ENCODE peak calls at places on chromosomes 2 and 18, in seven cellular contexts. One of them, this sample, is unnamed.

GRCh38 chr2:203681978-203682377 is 24.5 kb upstream of the CD28 start:
- DNase-seq in H1: no peak
- DNase-seq in H9: no peak
- DNase-seq in trophoblast cell: no peak
- DNase-seq in IMR-90: no peak
- DNase-seq in mesenchymal stem cell: no peak
- DNase-seq in mesendoderm: no peak
- DNase-seq in this sample: no peak

GRCh38 chr2:84301717-84302116 is 157.4 kb downstream of the SUCLG1 start:
- DNase-seq in IMR-90: no peak
- DNase-seq in trophoblast cell: no peak
- DNase-seq in H1: no peak
- DNase-seq in mesendoderm: peak
- DNase-seq in H9: no peak
- DNase-seq in mesenchymal stem cell: no peak
- DNase-seq in this sample: no peak

GRCh38 chr2:68487773-68488355 is 20.5 kb downstream of the APLF start:
- DNase-seq in H9: no peak
- DNase-seq in IMR-90: peak
- DNase-seq in H1: no peak
- DNase-seq in mesenchymal stem cell: peak
- DNase-seq in trophoblast cell: peak
- DNase-seq in mesendoderm: no peak
- DNase-seq in this sample: no peak

GRCh38 chr2:54966837-54967236 is 83.4 kb downstream of the RTN4 start:
- DNase-seq in H1: no peak
- DNase-seq in mesenchymal stem cell: no peak
- DNase-seq in IMR-90: no peak
- DNase-seq in trophoblast cell: no peak
- DNase-seq in H9: no peak
- DNase-seq in mesendoderm: no peak
- DNase-seq in this sample: no peak

GRCh38 chr2:11813951-11814350 is 67.5 kb downstream of the LPIN1 start:
- DNase-seq in H9: no peak
- DNase-seq in IMR-90: no peak
- DNase-seq in mesenchymal stem cell: no peak
- DNase-seq in H1: no peak
- DNase-seq in trophoblast cell: no peak
- DNase-seq in mesendoderm: no peak
- DNase-seq in this sample: no peak

GRCh38 chr2:109563980-109564550 is 49.7 kb downstream of the SEPTIN10 start:
- DNase-seq in IMR-90: no peak
- DNase-seq in trophoblast cell: no peak
- DNase-seq in H9: no peak
- DNase-seq in H1: no peak
- DNase-seq in mesenchymal stem cell: no peak
- DNase-seq in mesendoderm: no peak
- DNase-seq in this sample: no peak

GRCh38 chr2:160087854-160088745 is 25.7 kb upstream of the PLA2R1 start:
- DNase-seq in IMR-90: peak
- DNase-seq in mesendoderm: peak
- DNase-seq in H9: no peak
- DNase-seq in mesenchymal stem cell: peak
- DNase-seq in H1: peak
- DNase-seq in trophoblast cell: peak
- DNase-seq in this sample: no peak

GRCh38 chr2:31170071-31170698 is 31.9 kb upstream of the GALNT14 start:
- DNase-seq in IMR-90: peak
- DNase-seq in H1: peak
- DNase-seq in mesendoderm: peak
- DNase-seq in trophoblast cell: peak
- DNase-seq in mesenchymal stem cell: peak
- DNase-seq in H9: peak
- DNase-seq in this sample: peak

GRCh38 chr18:77478619-77479018 is 229.0 kb downstream of the GALR1 start:
- DNase-seq in mesendoderm: peak
- DNase-seq in H9: no peak
- DNase-seq in trophoblast cell: peak
- DNase-seq in mesenchymal stem cell: no peak
- DNase-seq in IMR-90: no peak
- DNase-seq in H1: no peak
- DNase-seq in this sample: no peak

GRCh38 chr2:169897834-169898233 is 70.6 kb downstream of the UBR3 start:
- DNase-seq in H1: no peak
- DNase-seq in H9: no peak
- DNase-seq in IMR-90: no peak
- DNase-seq in mesendoderm: no peak
- DNase-seq in mesenchymal stem cell: no peak
- DNase-seq in trophoblast cell: no peak
- DNase-seq in this sample: no peak
- H4K8ac ChIP-seq in H1: no peak
- H4K8ac ChIP-seq in H9: no peak
- H4K8ac ChIP-seq in IMR-90: no peak
- H4K8ac ChIP-seq in mesendoderm: no peak
- H4K8ac ChIP-seq in mesenchymal stem cell: no peak
- H4K8ac ChIP-seq in trophoblast cell: no peak
- H4K8ac ChIP-seq in this sample: no peak

GRCh38 chr2:120715941-120716340 is 19.7 kb upstream of the GLI2 start:
- DNase-seq in trophoblast cell: no peak
- DNase-seq in H9: no peak
- DNase-seq in IMR-90: no peak
- DNase-seq in mesenchymal stem cell: no peak
- DNase-seq in mesendoderm: no peak
- DNase-seq in H1: no peak
- DNase-seq in this sample: no peak
- H4K8ac ChIP-seq in trophoblast cell: no peak
- H4K8ac ChIP-seq in H9: no peak
- H4K8ac ChIP-seq in IMR-90: no peak
- H4K8ac ChIP-seq in mesenchymal stem cell: no peak
- H4K8ac ChIP-seq in mesendoderm: no peak
- H4K8ac ChIP-seq in H1: no peak
- H4K8ac ChIP-seq in this sample: no peak

DNA sequence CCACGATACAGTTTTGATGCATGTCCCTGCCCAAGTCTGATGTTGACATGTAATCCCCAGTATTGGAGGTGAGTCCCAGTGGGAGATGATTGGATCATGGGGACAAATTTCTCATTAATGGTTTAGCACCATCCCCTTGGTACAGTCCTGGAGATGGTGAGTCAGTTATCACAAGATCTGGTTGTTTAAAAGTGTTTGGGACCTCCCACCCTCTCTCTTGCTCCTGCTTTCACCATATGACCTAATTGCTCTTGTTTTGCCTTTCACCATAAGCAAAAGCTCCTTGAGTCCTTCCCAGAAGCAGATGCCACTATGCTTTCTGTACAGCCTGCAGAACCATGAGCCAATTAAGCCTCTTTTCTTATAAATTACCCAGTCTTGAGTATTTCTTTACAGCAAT is 600.9 kb upstream of the PIK3C3 start:
- DNase-seq in trophoblast cell: no peak
- DNase-seq in mesenchymal stem cell: peak
- DNase-seq in H1: no peak
- DNase-seq in IMR-90: no peak
- DNase-seq in mesendoderm: no peak
- DNase-seq in H9: no peak
- DNase-seq in this sample: no peak
- H4K8ac ChIP-seq in trophoblast cell: no peak
- H4K8ac ChIP-seq in mesenchymal stem cell: no peak
- H4K8ac ChIP-seq in H1: no peak
- H4K8ac ChIP-seq in IMR-90: no peak
- H4K8ac ChIP-seq in mesendoderm: no peak
- H4K8ac ChIP-seq in H9: no peak
- H4K8ac ChIP-seq in this sample: no peak

GRCh38 chr2:10764896-10765295 is 43.5 kb downstream of the ATP6V1C2 start:
- DNase-seq in H9: no peak
- DNase-seq in mesendoderm: no peak
- DNase-seq in mesenchymal stem cell: no peak
- DNase-seq in IMR-90: no peak
- DNase-seq in H1: no peak
- DNase-seq in trophoblast cell: no peak
- DNase-seq in this sample: no peak
- H4K8ac ChIP-seq in H9: no peak
- H4K8ac ChIP-seq in mesendoderm: no peak
- H4K8ac ChIP-seq in mesenchymal stem cell: no peak
- H4K8ac ChIP-seq in IMR-90: no peak
- H4K8ac ChIP-seq in H1: no peak
- H4K8ac ChIP-seq in trophoblast cell: peak
- H4K8ac ChIP-seq in this sample: no peak

DNA sequence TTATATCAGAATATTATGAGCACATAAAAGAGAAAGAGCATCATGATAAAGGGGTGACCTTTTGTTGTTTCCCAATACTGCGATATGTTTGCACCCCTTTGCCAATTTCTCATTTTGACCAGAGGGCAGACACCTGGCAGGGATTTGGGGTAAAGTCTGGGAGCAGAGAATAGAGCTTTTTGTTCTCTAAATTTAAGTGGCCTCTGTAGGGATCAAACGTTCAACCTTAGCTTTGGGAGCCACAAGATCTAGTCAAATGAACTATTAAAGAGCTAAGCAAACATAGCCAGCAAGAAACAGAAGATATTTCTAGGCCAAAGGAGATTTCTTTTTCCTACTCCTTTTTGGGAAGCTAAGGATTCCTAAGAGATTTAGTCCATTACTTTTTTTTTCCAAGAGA is 1.1 kb upstream of the MSTN start:
- DNase-seq in H1: no peak
- DNase-seq in mesenchymal stem cell: no peak
- DNase-seq in IMR-90: no peak
- DNase-seq in H9: no peak
- DNase-seq in mesendoderm: no peak
- DNase-seq in trophoblast cell: no peak
- DNase-seq in this sample: no peak
- H4K8ac ChIP-seq in H1: no peak
- H4K8ac ChIP-seq in mesenchymal stem cell: no peak
- H4K8ac ChIP-seq in IMR-90: no peak
- H4K8ac ChIP-seq in H9: no peak
- H4K8ac ChIP-seq in mesendoderm: no peak
- H4K8ac ChIP-seq in trophoblast cell: no peak
- H4K8ac ChIP-seq in this sample: no peak

DNA sequence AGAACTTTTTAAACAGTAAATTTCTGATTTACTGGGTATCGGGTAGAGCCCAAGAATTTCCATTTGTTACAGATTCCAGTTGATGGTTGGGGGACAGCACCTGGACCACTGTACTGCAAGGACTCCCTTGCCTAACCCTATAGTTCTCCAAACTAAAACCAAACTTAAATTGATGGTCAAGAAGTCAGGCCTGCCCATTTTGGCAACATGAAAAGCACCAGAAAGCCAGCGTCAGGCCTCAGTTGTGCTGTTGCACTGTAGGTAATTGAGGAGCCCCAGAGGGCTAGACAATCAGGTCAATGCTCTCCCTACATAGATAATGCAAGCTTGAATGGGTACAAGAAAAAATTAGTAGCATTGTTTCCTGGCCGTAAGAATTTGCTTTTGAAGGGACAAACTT is 40.5 kb downstream of the NOP58 start:
- DNase-seq in H1: peak
- DNase-seq in IMR-90: no peak
- DNase-seq in mesenchymal stem cell: no peak
- DNase-seq in H9: no peak
- DNase-seq in mesendoderm: no peak
- DNase-seq in trophoblast cell: no peak
- DNase-seq in this sample: no peak
- H4K8ac ChIP-seq in H1: no peak
- H4K8ac ChIP-seq in IMR-90: no peak
- H4K8ac ChIP-seq in mesenchymal stem cell: no peak
- H4K8ac ChIP-seq in H9: no peak
- H4K8ac ChIP-seq in mesendoderm: no peak
- H4K8ac ChIP-seq in trophoblast cell: no peak
- H4K8ac ChIP-seq in this sample: no peak

GRCh38 chr2:178863856-178864620 is 56.8 kb upstream of the TTN start:
- DNase-seq in IMR-90: no peak
- DNase-seq in trophoblast cell: no peak
- DNase-seq in mesenchymal stem cell: peak
- DNase-seq in H1: no peak
- DNase-seq in H9: peak
- DNase-seq in mesendoderm: no peak
- DNase-seq in this sample: no peak
- H4K8ac ChIP-seq in IMR-90: no peak
- H4K8ac ChIP-seq in trophoblast cell: no peak
- H4K8ac ChIP-seq in mesenchymal stem cell: no peak
- H4K8ac ChIP-seq in H1: no peak
- H4K8ac ChIP-seq in H9: no peak
- H4K8ac ChIP-seq in mesendoderm: no peak
- H4K8ac ChIP-seq in this sample: no peak

GRCh38 chr18:6357668-6358067 is 57.0 kb downstream of the L3MBTL4 start:
- DNase-seq in H9: no peak
- DNase-seq in mesendoderm: no peak
- DNase-seq in mesenchymal stem cell: no peak
- DNase-seq in IMR-90: no peak
- DNase-seq in trophoblast cell: no peak
- DNase-seq in H1: no peak
- DNase-seq in this sample: no peak

GRCh38 chr18:6355789-6356589 is 58.7 kb downstream of the L3MBTL4 start:
- DNase-seq in H1: no peak
- DNase-seq in H9: no peak
- DNase-seq in mesendoderm: peak
- DNase-seq in trophoblast cell: peak
- DNase-seq in IMR-90: peak
- DNase-seq in mesenchymal stem cell: peak
- DNase-seq in this sample: no peak

DNA sequence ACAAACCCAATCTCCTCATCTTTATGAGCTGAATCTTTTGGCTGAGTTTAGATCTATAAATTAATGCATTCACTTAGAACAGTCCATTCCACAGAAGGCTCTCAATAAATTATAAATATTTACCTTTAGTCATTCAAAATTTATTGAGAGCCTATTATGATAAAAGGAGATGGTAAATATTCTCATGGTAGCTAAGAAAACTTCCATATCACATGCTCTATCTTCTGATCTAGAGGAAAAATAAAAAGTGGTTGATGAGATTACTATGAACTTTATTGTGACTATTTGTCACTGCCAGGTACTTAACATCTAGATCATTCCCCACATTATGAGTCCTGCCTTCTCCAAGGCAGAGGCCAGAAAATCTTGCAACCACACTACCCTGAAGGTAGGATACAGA is 62.4 kb downstream of the L3MBTL4 start:
- DNase-seq in trophoblast cell: no peak
- DNase-seq in mesenchymal stem cell: no peak
- DNase-seq in IMR-90: no peak
- DNase-seq in H1: no peak
- DNase-seq in mesendoderm: no peak
- DNase-seq in H9: no peak
- DNase-seq in this sample: no peak
- H4K8ac ChIP-seq in trophoblast cell: no peak
- H4K8ac ChIP-seq in mesenchymal stem cell: no peak
- H4K8ac ChIP-seq in IMR-90: no peak
- H4K8ac ChIP-seq in H1: no peak
- H4K8ac ChIP-seq in mesendoderm: no peak
- H4K8ac ChIP-seq in H9: no peak
- H4K8ac ChIP-seq in this sample: no peak

GRCh38 chr2:57753636-57754035 is 293.0 kb upstream of the VRK2 start:
- DNase-seq in IMR-90: no peak
- DNase-seq in H9: no peak
- DNase-seq in H1: no peak
- DNase-seq in mesendoderm: no peak
- DNase-seq in mesenchymal stem cell: no peak
- DNase-seq in trophoblast cell: no peak
- DNase-seq in this sample: no peak
- H4K8ac ChIP-seq in IMR-90: no peak
- H4K8ac ChIP-seq in H9: no peak
- H4K8ac ChIP-seq in H1: no peak
- H4K8ac ChIP-seq in mesendoderm: no peak
- H4K8ac ChIP-seq in mesenchymal stem cell: no peak
- H4K8ac ChIP-seq in trophoblast cell: no peak
- H4K8ac ChIP-seq in this sample: no peak

This sample was measured in neuronal stem cell.